ENCODE peak calls at places on chromosomes 6 and 20, in nine cellular contexts. S is stimulated activated CD4-positive, alpha-beta T cell treated with anti-CD3 and anti-CD28 coated beads, TNF-alpha, amount 100 ng/mL, for 1 hour; Q is GM19239; G is NCI-H774; K is cerebellum; W is hippocampal formation; D is pancreas; U is fibroblast of lung; A is germinal center. Z is an unnamed sample.

GRCh38 chr6:169099411-169100202 is 154.0 kb downstream of the THBS2 start:
- DNase-seq in U (peak), D (no peak), Q (no peak), W (no peak), G (no peak), A (no peak), K (no peak), S (no peak), Z (no peak)

GRCh38 chr20:48196006-48196405 is 410.7 kb upstream of the SULF2 start:
- DNase-seq in W (no peak), G (no peak), K (no peak), D (no peak), U (no peak), Q (no peak), A (no peak), S (no peak), Z (no peak)

GRCh38 chr6:165184192-165184979 is 125.0 kb downstream of the C6orf118 start:
- DNase-seq in W (peak), S (no peak), A (no peak), G (no peak), D (no peak), Q (no peak), U (no peak), K (no peak), Z (no peak)

GRCh38 chr6:100088009-100088408 is 94.0 kb upstream of the MCHR2 start:
- DNase-seq in A (no peak), U (peak), D (no peak), K (no peak), W (no peak), G (no peak), S (no peak), Q (no peak), Z (no peak)

GRCh38 chr6:88220493-88220892 is 54.3 kb upstream of the CNR1 start:
- DNase-seq in K (no peak), Q (no peak), A (peak), U (no peak), G (no peak), S (no peak), W (no peak), D (no peak), Z (no peak)

GRCh38 chr6:121522265-121522664 is 86.8 kb downstream of the GJA1 start:
- DNase-seq in S (no peak), Q (no peak), U (peak), W (no peak), K (no peak), A (no peak), D (no peak), G (no peak), Z (no peak)

GRCh38 chr6:40436685-40437604 is 150.2 kb downstream of the LRFN2 start:
- DNase-seq in K (no peak), G (no peak), W (peak), S (no peak), D (no peak), Q (no peak), U (no peak), A (no peak), Z (no peak)

GRCh38 chr6:151176941-151177760 is 62.6 kb upstream of the AKAP12 start:
- DNase-seq in G (no peak), A (no peak), S (no peak), Q (no peak), D (no peak), W (no peak), K (no peak), U (no peak), Z (no peak)

GRCh38 chr6:149414822-149415221 is 14.8 kb downstream of the SUMO4 start:
- DNase-seq in U (no peak), Q (no peak), G (no peak), A (no peak), K (no peak), W (no peak), D (no peak), S (no peak), Z (no peak)

GRCh38 chr6:85864453-85865401 is 222.0 kb upstream of the SYNCRIP start:
- DNase-seq in W (no peak), A (no peak), G (no peak), S (no peak), Q (no peak), D (peak), K (peak), U (peak), Z (no peak)

GRCh38 chr6:6712258-6712978 is 123.9 kb downstream of the LY86 start:
- DNase-seq in S (no peak), G (peak), D (peak), Q (no peak), A (no peak), W (no peak), K (no peak), U (peak), Z (no peak)

GRCh38 chr6:159716247-159717086 is 10.8 kb upstream of the WTAP start:
- DNase-seq in W (peak), K (no peak), G (no peak), U (peak), A (no peak), S (no peak), D (peak), Q (no peak), Z (no peak)

GRCh38 chr6:163340201-163340887 is 74.2 kb upstream of the QKI start:
- DNase-seq in G (no peak), U (no peak), K (no peak), W (no peak), D (no peak), Q (no peak), S (no peak), A (no peak), Z (no peak)

GRCh38 chr20:58688838-58689237 is 3.8 kb upstream of the NPEPL1 start:
- DNase-seq in D (no peak), S (no peak), W (no peak), A (no peak), Q (no peak), U (no peak), G (no peak), K (no peak), Z (no peak)

GRCh38 chr6:170462366-170463020 is 90.6 kb downstream of the PSMB1 start:
- DNase-seq in S (no peak), U (no peak), D (no peak), K (no peak), A (no peak), W (no peak), Q (no peak), G (peak), Z (no peak)

GRCh38 chr6:166530211-166531045 is 56.0 kb downstream of the RAMACL start:
- DNase-seq in G (no peak), A (no peak), S (no peak), D (no peak), K (no peak), U (no peak), Q (no peak), W (no peak), Z (no peak)

GRCh38 chr6:150966786-150967185 is 101.3 kb downstream of the MTHFD1L start:
- DNase-seq in K (no peak), W (no peak), S (no peak), Q (no peak), U (no peak), A (no peak), D (no peak), G (no peak), Z (no peak)

GRCh38 chr6:4953440-4953839 is 50.4 kb downstream of the RPP40 start:
- DNase-seq in K (no peak), W (no peak), U (no peak), Q (no peak), A (no peak), S (no peak), G (no peak), D (no peak), Z (no peak)

GRCh38 chr20:49281059-49281912 is 3.4 kb upstream of the ZNFX1 start:
- DNase-seq in A (no peak), W (no peak), G (no peak), K (no peak), Q (no peak), S (no peak), U (peak), D (no peak), Z (no peak)

GRCh38 chr6:122645256-122645655 is 35.1 kb downstream of the PKIB start:
- DNase-seq in K (peak), W (no peak), A (no peak), D (no peak), U (no peak), G (no peak), Q (no peak), S (no peak), Z (no peak)

GRCh38 chr6:10756085-10756484 is 8.5 kb downstream of the TMEM14B start:
- DNase-seq in D (no peak), W (no peak), G (no peak), Q (no peak), S (no peak), K (no peak), A (no peak), U (no peak), Z (no peak)

GRCh38 chr6:131116755-131117360 is 18.4 kb upstream of the AKAP7 start:
- DNase-seq in W (no peak), D (no peak), Q (no peak), S (no peak), A (no peak), U (peak), K (no peak), G (no peak), Z (no peak)

GRCh38 chr6:134707342-134707982 is 242.4 kb downstream of the ALDH8A1 start:
- DNase-seq in W (peak), U (no peak), A (no peak), K (no peak), D (peak), G (peak), Q (no peak), S (no peak), Z (no peak)

GRCh38 chr6:57085441-57085840 is 4.5 kb upstream of the ZNF451 start:
- DNase-seq in S (no peak), Q (no peak), G (no peak), D (no peak), A (no peak), K (no peak), U (no peak), W (no peak), Z (no peak)

GRCh38 chr6:5030596-5031136 is 26.8 kb upstream of the RPP40 start:
- DNase-seq in W (peak), A (peak), Q (peak), K (peak), D (peak), S (peak), G (peak), U (peak), Z (peak)

GRCh38 chr6:10136636-10137035 is 278.2 kb downstream of the TFAP2A start:
- DNase-seq in U (no peak), G (no peak), K (no peak), S (no peak), A (no peak), Q (no peak), W (no peak), D (no peak), Z (no peak)

GRCh38 chr20:57223648-57224489 is 42.6 kb downstream of the BMP7 start:
- DNase-seq in S (no peak), K (no peak), A (no peak), G (no peak), Q (no peak), W (no peak), U (peak), D (no peak), Z (no peak)

GRCh38 chr6:127343753-127344659 is 597 bp upstream of the ECHDC1 start:
- DNase-seq in G (peak), U (peak), W (no peak), K (peak), S (no peak), A (peak), Q (no peak), D (no peak), Z (no peak)

GRCh38 chr6:38806833-38807232 is 91.7 kb downstream of the DNAH8 start:
- DNase-seq in D (no peak), W (no peak), Q (no peak), A (no peak), G (no peak), U (no peak), S (no peak), K (no peak), Z (no peak)

GRCh38 chr20:44615876-44616603 is 33.7 kb downstream of the PKIG start:
- DNase-seq in D (no peak), Q (no peak), U (no peak), A (no peak), S (no peak), K (peak), G (no peak), W (peak), Z (no peak)